ENCODE peak calls at places on chromosomes 13 and 19, in ten cellular contexts. Q, T, A, Y, Z, R, U, B, K and P are unnamed samples.
A peak's percentile ranks its signal among the peaks of the same experiment; 100 is the strongest.

GRCh38 chr19:38799104-38799503 is 10.1 kb downstream of the LGALS7B start:
- DNase-seq in T (no peak), R (no peak), A (no peak), Q (no peak), B (no peak), K (no peak), Z (no peak), U (no peak), Y (no peak), P (no peak)

GRCh38 chr19:40921005-40921897 is 39.2 kb upstream of the CYP2A7 start:
- DNase-seq in Q (no peak), R (no peak), Y (no peak), Z (no peak), T (peak; percentile 64), B (no peak), U (no peak), K (peak; percentile 88), A (no peak), P (no peak)

GRCh38 chr13:48232420-48233096 is 448 bp upstream of the ITM2B start:
- DNase-seq in Z (no peak), B (no peak), K (no peak), R (no peak), A (no peak), Y (no peak), Q (no peak), T (no peak), U (no peak), P (no peak)

GRCh38 chr13:48749144-48749543 is 95.4 kb downstream of the CYSLTR2 start:
- DNase-seq in K (no peak), Q (no peak), U (no peak), Z (no peak), A (no peak), R (no peak), Y (no peak), T (no peak), B (no peak), P (no peak)

GRCh38 chr19:51784922-51785690 is 9.9 kb upstream of the FPR3 start:
- DNase-seq in Q (no peak), Z (no peak), R (no peak), A (peak; percentile 17), K (peak; percentile 62), T (no peak), Y (peak; percentile 62), B (no peak), U (peak; percentile 65), P (no peak)

GRCh38 chr19:30322641-30323320 is 49.4 kb upstream of the ZNF536 start:
- DNase-seq in Z (no peak), T (no peak), A (no peak), Q (no peak), Y (no peak), K (no peak), B (no peak), R (no peak), U (no peak), P (no peak)

GRCh38 chr19:5407356-5407755 is 47.9 kb upstream of the ZNRF4 start:
- DNase-seq in Z (no peak), T (no peak), B (no peak), A (peak; percentile 29), K (no peak), Y (no peak), R (no peak), Q (no peak), U (no peak), P (no peak)

GRCh38 chr13:48828962-48829405 is 146.7 kb upstream of the FNDC3A start:
- DNase-seq in Q (no peak), Z (no peak), B (no peak), A (peak; percentile 50), Y (no peak), U (no peak), T (no peak), R (no peak), K (no peak), P (no peak)

GRCh38 chr19:15197275-15198005 is 3.4 kb downstream of the NOTCH3 start:
- DNase-seq in T (no peak), Y (no peak), K (no peak), B (no peak), Z (no peak), R (no peak), U (no peak), Q (no peak), A (peak; percentile 60), P (no peak)

GRCh38 chr19:15194938-15195337 is 5.9 kb downstream of the NOTCH3 start:
- DNase-seq in B (no peak), K (no peak), Z (no peak), A (no peak), R (no peak), U (no peak), Y (no peak), Q (no peak), T (no peak), P (no peak)

GRCh38 chr19:15195987-15196682 is 4.7 kb downstream of the NOTCH3 start:
- DNase-seq in K (peak; percentile 86), Q (peak; percentile 64), U (no peak), R (peak; percentile 83), T (peak; percentile 48), Z (no peak), A (no peak), Y (no peak), B (peak; percentile 95), P (no peak)

GRCh38 chr19:15196683-15197005 is 4.2 kb downstream of the NOTCH3 start:
- DNase-seq in R (no peak), Z (no peak), U (no peak), Q (no peak), T (no peak), Y (no peak), A (no peak), B (no peak), K (no peak), P (no peak)

GRCh38 chr19:15195381-15195964 is 5.3 kb downstream of the NOTCH3 start:
- DNase-seq in T (peak; percentile 50), A (no peak), B (peak; percentile 71), U (peak; percentile 47), R (peak; percentile 77), Z (no peak), K (peak; percentile 74), Q (peak; percentile 64), Y (peak; percentile 64), P (peak; percentile 74)
- TF ChIP-seq CTCF in T (no peak), A (no peak), B (peak; percentile 50), U (no peak), R (no peak), Z (no peak), K (no peak), Q (peak; percentile 61), Y (no peak), P (no peak)

GRCh38 chr13:23160241-23161175 is 20.3 kb upstream of the SGCG start:
- DNase-seq in Y (no peak), Z (no peak), A (no peak), K (no peak), Q (no peak), T (no peak), U (peak; percentile 23), R (no peak), B (peak; percentile 11), P (peak; percentile 38)

GRCh38 chr13:23159587-23160240 is 21.1 kb upstream of the SGCG start:
- DNase-seq in R (peak; percentile 65), T (no peak), Z (no peak), Y (no peak), Q (no peak), U (no peak), K (no peak), B (peak; percentile 12), A (no peak), P (peak; percentile 21)

GRCh38 chr13:23161176-23161825 is 19.5 kb upstream of the SGCG start:
- DNase-seq in B (no peak), Q (no peak), U (no peak), A (no peak), T (no peak), Y (no peak), K (no peak), R (no peak), Z (no peak), P (no peak)

GRCh38 chr13:23159205-23159586 is 21.6 kb upstream of the SGCG start:
- DNase-seq in U (peak; percentile 47), A (no peak), T (no peak), Z (no peak), R (peak; percentile 73), B (peak; percentile 32), Q (peak; percentile 23), K (no peak), Y (no peak), P (peak; percentile 82)
- TF ChIP-seq CTCF in U (peak; percentile 48), A (no peak), T (no peak), Z (no peak), R (peak; percentile 71), B (peak; percentile 75), Q (peak; percentile 76), K (peak; percentile 5), Y (peak; percentile 48), P (peak; percentile 82)

GRCh38 chr19:7527516-7528191 is 5.2 kb downstream of the MCOLN1 start:
- DNase-seq in Y (peak; percentile 62), K (no peak), Z (no peak), T (no peak), R (no peak), U (peak; percentile 54), A (no peak), Q (no peak), B (no peak), P (no peak)
- TF ChIP-seq CTCF in Y (no peak), K (no peak), Z (no peak), T (no peak), R (no peak), U (no peak), A (no peak), Q (no peak), B (no peak), P (no peak)

GRCh38 chr19:42325896-42326771 is 699 bp downstream of the MEGF8 start:
- DNase-seq in R (peak; percentile 50), Z (no peak), Q (peak; percentile 30), U (peak; percentile 41), K (no peak), B (no peak), A (peak; percentile 48), Y (no peak), T (peak; percentile 56), P (peak; percentile 54)

GRCh38 chr19:42323852-42324654 is 1.4 kb upstream of the MEGF8 start:
- DNase-seq in A (no peak), R (no peak), T (peak; percentile 42), K (no peak), Y (no peak), Q (no peak), U (no peak), B (no peak), Z (no peak), P (peak; percentile 38)

GRCh38 chr19:42325308-42325895 is at the start of gene MEGF8:
- DNase-seq in Q (peak; percentile 99), U (peak; percentile 97), Z (peak; percentile 98), A (peak; percentile 99), T (peak; percentile 98), K (peak; percentile 98), R (peak; percentile 98), Y (peak; percentile 97), B (peak; percentile 95), P (peak; percentile 98)

GRCh38 chr19:42323473-42323851 is 2.0 kb upstream of the MEGF8 start:
- DNase-seq in Y (no peak), T (no peak), Z (no peak), U (no peak), R (no peak), Q (no peak), K (no peak), A (no peak), B (no peak), P (no peak)

DNA sequence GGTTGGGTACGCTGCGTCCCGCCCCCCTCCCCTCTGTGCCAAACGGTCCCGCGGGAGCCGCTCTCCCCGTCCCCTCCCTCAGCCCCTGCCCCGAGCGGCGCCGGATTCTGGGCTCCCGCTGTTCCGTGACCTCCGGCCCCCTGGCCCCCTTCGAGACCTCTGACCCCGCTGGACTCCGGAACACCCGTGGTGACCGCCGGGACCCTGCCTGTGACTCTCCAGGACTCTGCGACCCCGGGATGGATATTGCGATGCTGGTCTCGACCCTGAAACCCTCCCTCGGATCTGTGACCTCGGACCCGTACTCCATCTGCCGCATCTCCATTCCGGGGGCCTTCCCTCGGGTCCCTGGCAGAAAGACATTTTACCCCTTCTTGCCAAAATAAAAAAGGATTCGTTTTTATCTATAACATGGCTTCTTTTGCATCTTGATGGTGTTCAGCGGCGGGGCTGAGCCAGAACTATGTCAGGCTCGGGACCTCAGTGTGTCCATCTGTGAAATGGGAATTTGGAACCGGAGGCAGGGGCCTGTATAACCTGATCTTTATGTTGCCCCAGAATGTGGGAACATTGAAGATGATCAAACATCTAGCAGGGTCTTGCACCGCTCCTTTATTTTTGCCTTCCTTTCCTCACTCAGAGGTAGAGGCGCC is 654 bp upstream of the MEGF8 start:
- DNase-seq in U (no peak), K (no peak), Q (no peak), R (no peak), A (no peak), T (peak; percentile 67), B (no peak), Y (no peak), Z (no peak), P (peak; percentile 41)
- TF ChIP-seq CTCF in U (peak; percentile 83), K (no peak), Q (no peak), R (no peak), A (peak; percentile 96), T (peak; percentile 67), B (peak; percentile 95), Y (no peak), Z (peak; percentile 90), P (peak; percentile 66)